ENCODE peak calls at places on chromosomes 1 and 21, in eight cellular contexts. K is CD8-positive, alpha-beta T cell; O is fibroblast of pulmonary artery; C is NCI-H1092 treated with DMSO at 0.1 percent for 48 hours; W is stimulated activated CD8-positive, alpha-beta memory T cell treated with anti-CD3 and anti-CD28 coated beads, Interleukin-4, amount 100 ng/mL, for 4 hours; J is activated CD4-positive, alpha-beta T cell treated with anti-CD3 and anti-CD28 coated beads, Interleukin-2, amount 50 U/mL, for 1 hour; Y is M059J; S is stimulated activated CD4-positive, alpha-beta T cell treated with anti-CD3 and anti-CD28 coated beads, Interleukin-1b, Interleukin-23, amount 100 ng/mL, for 1 hour. T is an unnamed sample.

GRCh38 chr1:117210831-117211261 is at the start of gene VTCN1:
- DNase-seq in J (no peak), K (no peak), S (no peak), C (no peak), O (no peak), W (no peak), Y (peak), T (no peak)

GRCh38 chr1:9013824-9014223 is 12.4 kb downstream of the SLC2A7 start:
- DNase-seq in O (no peak), Y (peak), K (no peak), C (no peak), W (no peak), J (no peak), S (no peak), T (no peak)

GRCh38 chr1:194548071-194548470 is 1361.7 kb upstream of the B3GALT2 start:
- DNase-seq in O (no peak), K (no peak), S (no peak), J (no peak), C (no peak), W (no peak), Y (no peak), T (no peak)

GRCh38 chr1:199639453-199639852 is 388.1 kb upstream of the NR5A2 start:
- DNase-seq in S (no peak), W (no peak), C (no peak), Y (no peak), K (no peak), J (no peak), O (no peak), T (no peak)

GRCh38 chr1:19403256-19403655 is 82.1 kb downstream of the CAPZB start:
- DNase-seq in S (no peak), J (no peak), Y (no peak), O (no peak), K (no peak), W (no peak), C (peak), T (no peak)

GRCh38 chr1:103146143-103146542 is 37.8 kb upstream of the COL11A1 start:
- DNase-seq in Y (no peak), C (no peak), O (no peak), J (no peak), S (no peak), W (no peak), K (no peak), T (no peak)

GRCh38 chr1:165063181-165063955 is 293.1 kb downstream of the LMX1A start:
- DNase-seq in K (no peak), W (no peak), C (no peak), J (no peak), Y (no peak), S (no peak), O (no peak), T (no peak)

GRCh38 chr1:84504580-84505021 is 1.6 kb upstream of the SPATA1 start:
- DNase-seq in Y (peak), J (no peak), K (no peak), C (no peak), W (no peak), S (no peak), O (peak), T (no peak)

GRCh38 chr21:35048183-35048601 is 910 bp downstream of the RUNX1 start:
- DNase-seq in K (peak), W (no peak), Y (peak), C (no peak), S (no peak), O (no peak), J (no peak), T (no peak)

GRCh38 chr1:58848818-58849411 is 65.1 kb upstream of the JUN start:
- DNase-seq in J (no peak), S (no peak), W (no peak), K (no peak), C (peak), Y (peak), O (peak), T (no peak)

T was measured in germinal center.